ENCODE peak calls at places on chromosomes 12 and 14, in six cellular contexts. V is right lobe of liver, Y is body of pancreas, Z is cardiac fibroblast, P is brain microvascular endothelial cell, Q is cardiac muscle cell. S is an unnamed sample.

GRCh38 chr12:38384816-38385491 is 68.4 kb downstream of the ALG10B start:
- DNase-seq in V (no peak), Y (no peak), Z (no peak), P (no peak), Q (no peak), S (no peak)

GRCh38 chr14:86462193-86462592 is 932.2 kb downstream of the FLRT2 start:
- DNase-seq in V (no peak), Y (peak), Z (peak), P (peak), Q (peak), S (peak)

GRCh38 chr14:105420976-105421674 is 1.5 kb downstream of the MTA1 start:
- DNase-seq in V (no peak), Y (no peak), Z (no peak), P (no peak), Q (no peak), S (no peak)

GRCh38 chr14:75519394-75519793 is 2.9 kb upstream of the BATF start:
- DNase-seq in V (no peak), Y (no peak), Z (no peak), P (no peak), Q (no peak), S (no peak)

GRCh38 chr12:12331244-12331771 is 18.7 kb downstream of the MANSC1 start:
- DNase-seq in V (no peak), Y (peak), Z (no peak), P (peak), Q (peak), S (no peak)

GRCh38 chr12:120790114-120790513 is 64.5 kb downstream of the ACADS start:
- DNase-seq in V (no peak), Y (no peak), Z (no peak), P (no peak), Q (no peak), S (no peak)

GRCh38 chr12:132506730-132507538 is 17.0 kb downstream of the FBRSL1 start:
- DNase-seq in V (peak), Y (peak), Z (peak), P (peak), Q (peak), S (peak)

GRCh38 chr14:29462271-29462670 is 465.4 kb downstream of the PRKD1 start:
- DNase-seq in V (no peak), Y (no peak), Z (no peak), P (no peak), Q (no peak), S (no peak)

DNA sequence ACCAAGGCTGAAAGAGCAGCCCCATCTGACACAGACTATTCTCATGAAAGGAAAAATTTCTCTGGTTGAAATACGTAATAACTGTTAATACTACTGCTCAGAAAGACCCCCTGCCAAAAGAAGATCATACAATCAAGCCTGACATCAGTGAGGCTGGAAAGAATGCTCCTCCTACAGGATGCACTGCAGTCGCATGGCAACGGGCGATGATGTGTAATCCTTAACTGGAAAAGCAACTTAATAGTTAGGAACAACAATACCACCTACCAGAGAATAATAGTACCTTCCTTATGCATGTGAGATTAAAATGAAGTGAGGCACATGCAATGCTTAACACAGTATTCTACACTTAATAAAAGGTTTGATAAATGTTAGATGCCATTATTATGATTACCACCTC is 1.2 kb upstream of the GOLGA5 start:
- DNase-seq in V (no peak), Y (no peak), Z (peak), P (no peak), Q (no peak), S (no peak)
- H3K4me3 ChIP-seq in V (no peak), Y (no peak), Z (no peak), P (no peak), Q (no peak), S (no peak)

DNA sequence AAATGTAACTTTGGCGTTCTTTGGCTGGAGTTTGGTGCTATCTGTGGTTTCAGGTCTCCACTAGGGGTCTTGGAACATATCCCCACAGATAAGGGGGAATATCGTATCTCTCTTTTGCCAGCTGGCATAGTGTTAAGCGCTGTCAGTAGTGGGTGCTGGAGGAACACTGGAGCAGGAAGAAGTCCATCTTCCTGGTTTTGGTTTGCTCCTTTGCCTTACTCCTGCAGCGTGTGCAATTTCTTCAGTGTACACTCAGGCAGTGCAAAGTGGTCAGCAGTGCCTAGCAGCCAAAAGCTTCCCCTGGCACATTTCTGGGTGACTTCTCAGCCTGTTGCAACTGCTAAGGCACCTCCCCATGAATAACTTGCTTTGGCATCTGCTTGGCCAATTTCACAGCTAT is 11.7 kb upstream of the RIPK3 start:
- DNase-seq in V (no peak), Y (no peak), Z (peak), P (no peak), Q (no peak), S (peak)
- TF ChIP-seq CTCF in V (no peak), Y (no peak), Z (no peak), P (peak), Q (no peak), S (no peak)

DNA sequence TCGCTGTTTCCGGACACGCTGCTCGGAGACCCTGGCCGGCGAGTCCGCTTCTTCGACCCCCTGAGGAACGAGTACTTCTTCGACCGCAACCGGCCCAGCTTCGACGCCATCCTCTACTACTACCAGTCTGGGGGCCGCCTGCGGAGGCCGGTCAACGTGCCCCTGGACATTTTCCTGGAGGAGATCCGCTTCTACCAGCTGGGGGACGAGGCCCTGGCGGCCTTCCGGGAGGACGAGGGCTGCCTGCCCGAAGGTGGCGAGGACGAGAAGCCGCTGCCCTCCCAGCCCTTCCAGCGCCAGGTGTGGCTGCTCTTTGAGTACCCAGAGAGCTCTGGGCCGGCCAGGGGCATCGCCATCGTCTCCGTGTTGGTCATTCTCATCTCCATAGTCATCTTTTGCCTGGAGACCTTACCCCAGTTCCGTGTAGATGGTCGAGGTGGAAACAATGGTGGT is 90.0 kb downstream of the GALNT8 start:
- DNase-seq in V (no peak), Y (no peak), Z (no peak), P (no peak), Q (no peak), S (no peak)
- H3K4me3 ChIP-seq in V (no peak), Y (no peak), Z (no peak), P (no peak), Q (peak), S (no peak)

GRCh38 chr14:24315243-24315806 is 4.0 kb downstream of the LTB4R start:
- DNase-seq in V (no peak), Y (no peak), Z (no peak), P (no peak), Q (no peak), S (no peak)

GRCh38 chr14:24317141-24317927 is 6.0 kb downstream of the LTB4R start:
- DNase-seq in V (no peak), Y (no peak), Z (peak), P (no peak), Q (no peak), S (no peak)

GRCh38 chr14:24316597-24316950 is 5.3 kb downstream of the LTB4R start:
- DNase-seq in V (no peak), Y (no peak), Z (no peak), P (no peak), Q (no peak), S (no peak)

GRCh38 chr14:24314377-24315193 is 3.3 kb downstream of the LTB4R start:
- DNase-seq in V (no peak), Y (no peak), Z (no peak), P (no peak), Q (no peak), S (no peak)

GRCh38 chr14:24315807-24316596 is 4.7 kb downstream of the LTB4R start:
- DNase-seq in V (peak), Y (peak), Z (no peak), P (no peak), Q (no peak), S (no peak)
- TF ChIP-seq CTCF in V (peak), Y (peak), Z (no peak), P (peak), Q (peak), S (no peak)

GRCh38 chr12:26854028-26854387 is 21.0 kb upstream of the ITPR2 start:
- DNase-seq in V (no peak), Y (no peak), Z (no peak), P (no peak), Q (no peak), S (no peak)
- H3K4me3 ChIP-seq in V (no peak), Y (no peak), Z (no peak), P (no peak), Q (no peak), S (no peak)

DNA sequence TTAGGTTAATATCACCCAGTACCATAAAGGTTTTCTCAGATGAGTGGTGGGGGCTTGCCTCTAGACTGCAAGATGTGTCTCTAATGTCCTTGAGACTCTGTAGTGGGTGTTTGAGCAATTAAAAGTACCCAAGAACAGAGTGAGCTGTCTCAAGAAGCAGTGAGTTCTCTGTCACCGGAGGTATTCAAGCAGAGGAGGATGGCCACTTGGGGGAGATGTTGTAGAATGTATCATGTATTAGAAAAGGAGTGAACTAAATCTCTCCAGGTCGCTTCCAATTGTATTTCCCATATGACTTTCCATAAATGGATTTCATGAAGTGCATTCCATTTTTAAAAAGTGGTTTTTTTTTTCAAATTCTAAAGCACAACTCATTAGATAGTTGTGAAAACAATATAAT is 35.0 kb downstream of the SLC17A8 start:
- DNase-seq in V (no peak), Y (peak), Z (peak), P (no peak), Q (no peak), S (no peak)
- TF ChIP-seq CTCF in V (peak), Y (peak), Z (peak), P (peak), Q (peak), S (peak)